ENCODE peak calls at places on chromosomes 13 and 19, in nine cellular contexts. M is Panc1, D is HCT116, N is right cardiac atrium, Y is AG04450, O is tibial artery, L is DND-41, V is GM23248, S is H7. X is an unnamed sample. For H3K27me3, the result is how much of the 10 kb centered on the place peaks cover.

GRCh38 chr13:87677334-87678234 is 6.4 kb downstream of the SLITRK5 start:
- DNase-seq in Y (no peak), M (no peak), S (peak), V (peak), N (peak), L (no peak), D (no peak), O (no peak), X (peak)

GRCh38 chr13:40599722-40600121 is 66.7 kb downstream of the FOXO1 start:
- DNase-seq in L (no peak), D (no peak), O (no peak), M (no peak), Y (no peak), V (no peak), S (no peak), N (no peak), X (no peak)

GRCh38 chr19:36009220-36009619 is 607 bp upstream of the SYNE4 start:
- DNase-seq in D (no peak), L (no peak), M (no peak), N (peak), Y (peak), S (peak), V (peak), O (peak), X (peak)

GRCh38 chr19:36081385-36081784 is 26.7 kb downstream of the WDR62 start:
- DNase-seq in N (no peak), S (no peak), M (no peak), L (no peak), D (no peak), V (no peak), Y (no peak), O (no peak), X (no peak)

GRCh38 chr19:6678690-6679109 is 8.7 kb upstream of the TNFSF14 start:
- DNase-seq in L (no peak), Y (no peak), O (no peak), M (no peak), D (no peak), N (no peak), S (no peak), V (peak), X (no peak)

GRCh38 chr19:56109216-56109615 is 11.9 kb downstream of the ZNF787 start:
- DNase-seq in S (no peak), M (no peak), D (no peak), N (peak), Y (no peak), L (no peak), V (peak), O (no peak), X (no peak)

GRCh38 chr13:98284677-98285076 is 107.6 kb upstream of the RNF113B start:
- DNase-seq in L (no peak), N (no peak), D (no peak), S (no peak), O (no peak), M (no peak), Y (no peak), V (no peak), X (no peak)

GRCh38 chr19:45769821-45770191 is 754 bp upstream of the SIX5 start:
- DNase-seq in N (peak), V (peak), O (peak), Y (no peak), M (no peak), D (no peak), L (no peak), S (peak), X (peak)

GRCh38 chr13:95463516-95463915 is 89.0 kb upstream of the CLDN10 start:
- DNase-seq in D (no peak), N (no peak), S (no peak), O (no peak), M (no peak), Y (no peak), V (no peak), L (no peak), X (no peak)

GRCh38 chr19:14022469-14022868 is 5.5 kb upstream of the RLN3 start:
- DNase-seq in M (no peak), N (no peak), Y (no peak), S (no peak), L (no peak), O (no peak), V (peak), D (no peak), X (no peak)

GRCh38 chr19:57267294-57267693 is 13.0 kb upstream of the ZNF460 start:
- DNase-seq in M (no peak), S (no peak), L (no peak), O (no peak), V (no peak), Y (no peak), N (no peak), D (no peak), X (no peak)

GRCh38 chr19:45952691-45953505 is 20.8 kb downstream of the NOVA2 start:
- DNase-seq in V (peak), O (no peak), Y (peak), L (peak), D (no peak), N (peak), M (no peak), S (peak), X (peak)

GRCh38 chr19:35395762-35396199 is 24.9 kb downstream of the GPR42 start:
- DNase-seq in Y (no peak), L (no peak), S (no peak), V (peak), M (no peak), N (peak), O (no peak), D (no peak), X (no peak)

GRCh38 chr13:103006706-103007426 is 59.4 kb downstream of the SLC10A2 start:
- DNase-seq in M (no peak), N (no peak), S (no peak), O (no peak), Y (no peak), D (no peak), L (no peak), V (no peak), X (no peak)

GRCh38 chr19:49231804-49232203 is 74.2 kb downstream of the TRPM4 start:
- DNase-seq in Y (no peak), M (no peak), L (no peak), S (no peak), O (no peak), N (no peak), V (no peak), D (no peak), X (no peak)

GRCh38 chr19:49229416-49229815 is 71.8 kb downstream of the TRPM4 start:
- DNase-seq in N (no peak), O (no peak), S (no peak), L (no peak), V (no peak), D (no peak), Y (no peak), M (no peak), X (no peak)

GRCh38 chr19:49233163-49233562 is 75.6 kb downstream of the TRPM4 start:
- DNase-seq in N (no peak), V (no peak), O (no peak), Y (no peak), S (no peak), L (no peak), D (no peak), M (no peak), X (no peak)

DNA sequence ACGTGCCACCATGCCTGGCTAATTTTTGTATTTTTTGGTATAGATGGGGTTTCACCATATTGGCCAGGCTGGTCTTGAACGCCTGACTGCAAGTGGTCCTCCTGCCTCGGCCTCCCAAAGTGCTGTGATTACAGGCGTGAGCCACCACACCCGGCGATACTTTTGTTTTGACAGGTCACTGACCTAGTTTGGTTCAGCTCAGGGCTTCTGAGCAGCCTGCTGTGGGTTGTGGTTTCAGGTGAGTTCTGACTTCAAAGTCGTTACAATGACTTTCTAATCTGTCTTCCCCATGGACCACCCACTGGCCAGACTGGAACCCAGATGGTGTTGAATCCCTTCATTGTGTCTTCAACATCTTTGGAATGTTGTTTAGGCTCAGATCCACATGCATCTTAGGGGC is 73.8 kb downstream of the TRPM4 start:
- DNase-seq in D (no peak), L (no peak), Y (no peak), V (no peak), N (no peak), O (no peak), M (no peak), S (no peak), X (no peak)
- H3K27me3 ChIP-seq in D (under half), L (under half), Y (under half), V (under half), N (under half), O (under half), M (under half), S (under half), X (under half)

GRCh38 chr13:99895999-99896695 is 75.4 kb downstream of the ZIC5 start:
- DNase-seq in N (no peak), S (peak), V (no peak), L (no peak), Y (no peak), O (no peak), D (no peak), M (no peak), X (no peak)

GRCh38 chr13:99896712-99897440 is 74.7 kb downstream of the ZIC5 start:
- DNase-seq in D (no peak), S (no peak), M (no peak), L (no peak), N (no peak), V (no peak), Y (no peak), O (no peak), X (no peak)

GRCh38 chr13:99894835-99895427 is 76.6 kb downstream of the ZIC5 start:
- DNase-seq in M (no peak), D (no peak), S (peak), Y (no peak), N (no peak), O (no peak), V (peak), L (no peak), X (no peak)

GRCh38 chr13:99894105-99894504 is 77.5 kb downstream of the ZIC5 start:
- DNase-seq in Y (no peak), M (no peak), L (no peak), N (no peak), D (no peak), V (no peak), S (no peak), O (no peak), X (no peak)

DNA sequence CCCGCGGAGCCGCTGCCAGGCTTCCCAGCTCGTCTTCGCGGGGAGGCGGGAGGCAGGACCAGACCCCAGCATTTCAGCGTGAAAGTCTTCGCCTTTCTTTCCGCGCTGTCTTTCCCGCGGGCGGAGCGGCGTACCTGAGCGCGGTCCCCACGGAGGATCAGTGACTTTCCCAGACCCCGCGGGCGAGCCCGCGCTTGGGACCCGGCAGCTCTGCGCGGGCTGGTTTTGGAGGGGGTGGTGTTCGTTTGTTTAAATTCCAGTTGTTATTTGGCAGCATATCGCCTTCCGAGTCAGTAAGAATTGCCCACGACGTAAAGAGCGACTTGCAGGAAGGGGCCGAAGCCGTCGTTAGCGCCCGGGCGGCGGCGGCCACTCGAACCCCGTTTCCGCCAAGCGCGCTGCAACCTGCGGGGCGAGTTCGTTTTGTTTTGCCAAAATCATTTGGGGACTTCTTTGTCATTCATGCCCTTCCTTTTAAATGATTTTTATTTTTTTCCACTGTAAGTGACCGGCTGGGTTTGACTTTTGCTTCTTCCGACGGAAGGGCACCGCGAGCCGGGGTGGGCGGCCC is 76.1 kb downstream of the ZIC5 start:
- DNase-seq in O (no peak), Y (no peak), N (no peak), D (no peak), S (peak), V (peak), M (no peak), L (no peak), X (no peak)
- H3K27me3 ChIP-seq in O (half or more), Y (half or more), N (under half), D (under half), S (under half), V (half or more), M (under half), L (under half), X (under half)

DNA sequence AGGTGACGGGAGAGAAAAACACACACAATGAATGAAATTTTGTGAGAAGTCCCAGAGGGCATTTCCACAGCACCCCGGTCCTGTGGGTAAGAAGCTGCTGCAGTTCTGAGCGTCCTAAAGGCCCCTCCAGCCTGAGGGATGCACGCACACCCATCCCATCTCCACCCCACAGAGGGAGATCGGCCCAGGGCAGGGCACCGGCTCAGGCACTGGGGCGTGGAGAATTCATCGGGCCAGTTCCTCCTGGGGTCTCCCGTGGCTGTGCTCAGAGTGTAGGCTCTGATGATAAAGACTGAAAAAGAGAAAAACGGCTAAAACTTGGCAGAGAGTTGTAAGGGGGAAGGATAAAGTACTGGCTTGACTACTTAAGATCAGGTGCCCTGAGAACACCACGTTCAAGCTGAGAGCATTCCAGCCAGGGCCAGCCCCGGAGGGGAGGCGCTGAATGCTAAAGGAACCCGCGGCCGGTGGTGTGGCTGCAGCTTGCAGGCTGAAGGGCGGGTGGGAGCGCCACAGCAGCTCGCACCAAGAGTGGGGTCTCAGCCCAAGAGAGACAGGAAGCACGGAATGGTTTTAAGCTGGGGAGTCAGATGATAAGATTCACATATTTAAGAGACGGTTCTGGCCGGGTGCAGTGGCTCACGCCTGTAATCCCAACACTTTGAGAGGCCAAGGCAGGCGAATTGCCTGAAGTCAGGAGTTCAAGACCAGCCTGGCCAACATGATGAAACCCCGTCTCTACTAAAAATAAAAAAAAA is 121.9 kb upstream of the SPACA7 start:
- DNase-seq in L (no peak), N (no peak), Y (no peak), M (no peak), V (no peak), S (peak), D (no peak), O (no peak), X (no peak)
- H3K27me3 ChIP-seq in L (under half), N (under half), Y (under half), M (under half), V (under half), S (under half), D (under half), O (under half), X (under half)

GRCh38 chr19:772043-772442 is 21.1 kb downstream of the MISP start:
- DNase-seq in O (no peak), N (no peak), M (no peak), Y (no peak), L (no peak), S (no peak), V (no peak), D (no peak), X (no peak)
- H3K27me3 ChIP-seq in O (under half), N (under half), M (under half), Y (under half), L (under half), S (under half), V (under half), D (under half), X (under half)

DNA sequence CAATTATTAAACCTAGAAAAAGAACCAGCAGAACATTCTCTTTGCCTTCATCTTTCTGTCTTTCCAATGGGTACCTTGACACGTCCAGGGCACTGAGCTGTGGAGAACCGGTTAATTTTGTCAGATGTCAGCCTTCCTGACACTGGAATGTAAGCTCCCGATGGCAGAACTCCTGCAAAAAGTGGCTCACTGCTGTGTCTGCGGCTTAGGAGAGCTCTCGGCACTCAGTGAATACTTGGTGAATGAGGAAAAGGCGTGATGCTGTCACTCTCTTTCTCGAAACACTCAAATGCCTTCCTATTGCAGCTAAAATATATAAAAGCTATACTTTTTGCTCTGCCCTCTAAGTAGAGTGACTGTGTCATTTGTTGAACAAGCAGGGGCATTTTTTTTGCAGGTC is 17.6 kb downstream of the CEBPA start:
- DNase-seq in O (no peak), S (no peak), M (no peak), N (no peak), V (no peak), L (no peak), Y (no peak), D (no peak), X (no peak)
- H3K27me3 ChIP-seq in O (under half), S (under half), M (under half), N (under half), V (under half), L (under half), Y (under half), D (under half), X (under half)

GRCh38 chr19:10010247-10010691 is at the start of gene COL5A3:
- DNase-seq in O (peak), Y (no peak), S (peak), N (peak), L (no peak), D (no peak), M (no peak), V (peak), X (no peak)

GRCh38 chr19:10007811-10008211 is 2.5 kb downstream of the COL5A3 start:
- DNase-seq in V (peak), S (peak), D (no peak), Y (no peak), N (peak), O (no peak), M (no peak), L (no peak), X (no peak)

GRCh38 chr19:10009714-10010224 is 535 bp downstream of the COL5A3 start:
- DNase-seq in S (no peak), L (no peak), D (no peak), O (no peak), M (no peak), Y (no peak), V (no peak), N (no peak), X (no peak)

GRCh38 chr19:10010939-10011338 is 635 bp upstream of the COL5A3 start:
- DNase-seq in S (no peak), O (no peak), Y (no peak), M (no peak), D (no peak), V (no peak), L (no peak), N (no peak), X (no peak)

GRCh38 chr19:10009269-10009665 is 1.0 kb downstream of the COL5A3 start:
- DNase-seq in V (peak), L (peak), O (peak), N (peak), Y (peak), D (no peak), S (peak), M (no peak), X (peak)
- H3K27me3 ChIP-seq in V (under half), L (under half), O (under half), N (under half), Y (under half), D (half or more), S (under half), M (under half), X (under half)

GRCh38 chr19:1747285-1748114 is 5.8 kb upstream of the ONECUT3 start:
- DNase-seq in O (no peak), N (no peak), M (peak), L (no peak), S (peak), D (peak), V (peak), Y (no peak), X (no peak)

GRCh38 chr19:1748115-1748702 is 5.1 kb upstream of the ONECUT3 start:
- DNase-seq in S (peak), O (no peak), N (no peak), M (no peak), Y (no peak), L (no peak), D (no peak), V (no peak), X (no peak)

GRCh38 chr19:1749373-1750342 is 3.6 kb upstream of the ONECUT3 start:
- DNase-seq in L (no peak), M (no peak), N (no peak), S (peak), Y (no peak), D (no peak), O (no peak), V (no peak), X (no peak)

GRCh38 chr19:1750343-1751021 is 2.8 kb upstream of the ONECUT3 start:
- DNase-seq in S (peak), L (no peak), D (no peak), V (no peak), N (no peak), O (no peak), Y (no peak), M (no peak), X (no peak)

DNA sequence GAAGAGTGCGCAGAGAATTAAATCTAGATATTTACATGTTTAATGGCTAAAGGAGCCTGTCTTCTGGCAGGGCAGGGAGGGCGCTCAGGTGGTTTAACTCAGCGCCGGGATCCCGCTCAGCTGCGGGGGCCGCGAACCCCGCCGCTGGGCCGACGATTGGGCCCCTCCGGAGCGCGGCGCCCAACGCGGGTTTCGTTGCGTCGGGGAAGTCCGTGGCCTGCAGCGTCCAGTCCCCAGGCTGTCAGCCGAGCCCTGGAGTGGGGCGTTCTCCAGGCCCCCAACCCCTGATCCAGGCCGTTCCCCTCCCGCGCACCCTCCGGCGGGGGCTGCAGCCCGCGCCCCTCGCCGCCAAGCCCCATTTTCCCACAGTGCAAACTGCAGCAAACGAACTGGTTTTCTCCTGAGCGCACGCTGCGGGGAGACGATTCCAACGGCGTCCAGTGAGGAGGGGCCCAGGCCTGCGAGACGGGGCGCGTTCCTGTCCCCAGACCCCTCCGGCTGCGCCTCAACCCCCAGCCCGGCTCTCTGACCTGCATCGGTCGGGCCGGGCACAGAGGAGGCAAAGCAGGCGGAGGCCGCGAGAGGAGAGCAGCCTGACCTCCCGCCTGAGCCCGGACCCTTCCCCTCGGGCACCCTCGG is 4.5 kb upstream of the ONECUT3 start:
- DNase-seq in D (no peak), M (no peak), V (no peak), Y (no peak), S (peak), L (no peak), O (no peak), N (no peak), X (no peak)
- H3K27me3 ChIP-seq in D (under half), M (under half), V (half or more), Y (half or more), S (half or more), L (under half), O (half or more), N (under half), X (under half)